ENCODE peak calls at places on chromosomes 13 and 19, in eight cellular contexts. One of them, this sample, is unnamed.

GRCh38 chr13:20160346-20161274 is at the start of gene GJA3:
- DNase-seq in activated CD8-positive, alpha-beta memory T cell treated with anti-CD3 and anti-CD28 coated beads for 48 hours: no peak
- DNase-seq in activated B cell treated with CpG ODN at 0.5 μM for 24 hours: peak
- DNase-seq in H54: no peak
- DNase-seq in HuH-7: peak
- DNase-seq in NCI-H2171: no peak
- DNase-seq in effector memory CD4-positive, alpha-beta T cell: peak
- DNase-seq in NCI-H2029 treated with DMSO at 0.1 percent for 48 hours: no peak
- DNase-seq in this sample: peak

GRCh38 chr19:47713046-47714021 is at the start of gene EHD2:
- DNase-seq in activated B cell treated with CpG ODN at 0.5 μM for 24 hours: no peak
- DNase-seq in NCI-H2029 treated with DMSO at 0.1 percent for 48 hours: no peak
- DNase-seq in HuH-7: peak
- DNase-seq in NCI-H2171: no peak
- DNase-seq in activated CD8-positive, alpha-beta memory T cell treated with anti-CD3 and anti-CD28 coated beads for 48 hours: peak
- DNase-seq in effector memory CD4-positive, alpha-beta T cell: no peak
- DNase-seq in H54: peak
- DNase-seq in this sample: peak

GRCh38 chr13:32246468-32246867 is 68.7 kb downstream of the ZAR1L start:
- DNase-seq in H54: peak
- DNase-seq in activated CD8-positive, alpha-beta memory T cell treated with anti-CD3 and anti-CD28 coated beads for 48 hours: no peak
- DNase-seq in HuH-7: peak
- DNase-seq in NCI-H2171: no peak
- DNase-seq in effector memory CD4-positive, alpha-beta T cell: no peak
- DNase-seq in NCI-H2029 treated with DMSO at 0.1 percent for 48 hours: no peak
- DNase-seq in activated B cell treated with CpG ODN at 0.5 μM for 24 hours: no peak
- DNase-seq in this sample: peak

GRCh38 chr19:9295411-9295849 is 14.2 kb downstream of the ZNF699 start:
- DNase-seq in NCI-H2029 treated with DMSO at 0.1 percent for 48 hours: no peak
- DNase-seq in HuH-7: no peak
- DNase-seq in activated B cell treated with CpG ODN at 0.5 μM for 24 hours: no peak
- DNase-seq in effector memory CD4-positive, alpha-beta T cell: no peak
- DNase-seq in activated CD8-positive, alpha-beta memory T cell treated with anti-CD3 and anti-CD28 coated beads for 48 hours: no peak
- DNase-seq in NCI-H2171: no peak
- DNase-seq in H54: no peak
- DNase-seq in this sample: no peak

GRCh38 chr13:46571941-46572340 is 19.0 kb downstream of the LRCH1 start:
- DNase-seq in HuH-7: no peak
- DNase-seq in activated B cell treated with CpG ODN at 0.5 μM for 24 hours: no peak
- DNase-seq in activated CD8-positive, alpha-beta memory T cell treated with anti-CD3 and anti-CD28 coated beads for 48 hours: no peak
- DNase-seq in NCI-H2029 treated with DMSO at 0.1 percent for 48 hours: no peak
- DNase-seq in H54: no peak
- DNase-seq in effector memory CD4-positive, alpha-beta T cell: no peak
- DNase-seq in NCI-H2171: no peak
- DNase-seq in this sample: no peak

GRCh38 chr19:8320564-8321066 is 560 bp downstream of the NDUFA7 start:
- DNase-seq in effector memory CD4-positive, alpha-beta T cell: no peak
- DNase-seq in HuH-7: no peak
- DNase-seq in NCI-H2029 treated with DMSO at 0.1 percent for 48 hours: no peak
- DNase-seq in H54: no peak
- DNase-seq in activated B cell treated with CpG ODN at 0.5 μM for 24 hours: no peak
- DNase-seq in activated CD8-positive, alpha-beta memory T cell treated with anti-CD3 and anti-CD28 coated beads for 48 hours: no peak
- DNase-seq in NCI-H2171: no peak
- DNase-seq in this sample: no peak

GRCh38 chr19:2554856-2555255 is 78.9 kb downstream of the GADD45B start:
- DNase-seq in NCI-H2029 treated with DMSO at 0.1 percent for 48 hours: no peak
- DNase-seq in effector memory CD4-positive, alpha-beta T cell: no peak
- DNase-seq in NCI-H2171: no peak
- DNase-seq in H54: no peak
- DNase-seq in HuH-7: no peak
- DNase-seq in activated CD8-positive, alpha-beta memory T cell treated with anti-CD3 and anti-CD28 coated beads for 48 hours: no peak
- DNase-seq in activated B cell treated with CpG ODN at 0.5 μM for 24 hours: no peak
- DNase-seq in this sample: peak

GRCh38 chr19:15436826-15437110 is 13.0 kb downstream of the WIZ start:
- DNase-seq in NCI-H2029 treated with DMSO at 0.1 percent for 48 hours: no peak
- DNase-seq in effector memory CD4-positive, alpha-beta T cell: no peak
- DNase-seq in NCI-H2171: no peak
- DNase-seq in activated B cell treated with CpG ODN at 0.5 μM for 24 hours: no peak
- DNase-seq in HuH-7: no peak
- DNase-seq in activated CD8-positive, alpha-beta memory T cell treated with anti-CD3 and anti-CD28 coated beads for 48 hours: no peak
- DNase-seq in H54: no peak
- DNase-seq in this sample: no peak

GRCh38 chr13:114080739-114081561 is 51.5 kb downstream of the RASA3 start:
- DNase-seq in activated B cell treated with CpG ODN at 0.5 μM for 24 hours: no peak
- DNase-seq in activated CD8-positive, alpha-beta memory T cell treated with anti-CD3 and anti-CD28 coated beads for 48 hours: no peak
- DNase-seq in NCI-H2029 treated with DMSO at 0.1 percent for 48 hours: no peak
- DNase-seq in effector memory CD4-positive, alpha-beta T cell: no peak
- DNase-seq in NCI-H2171: no peak
- DNase-seq in H54: no peak
- DNase-seq in HuH-7: no peak
- DNase-seq in this sample: no peak

GRCh38 chr13:33817513-33817842 is 471 bp upstream of the RFC3 start:
- DNase-seq in effector memory CD4-positive, alpha-beta T cell: no peak
- DNase-seq in activated CD8-positive, alpha-beta memory T cell treated with anti-CD3 and anti-CD28 coated beads for 48 hours: no peak
- DNase-seq in activated B cell treated with CpG ODN at 0.5 μM for 24 hours: no peak
- DNase-seq in H54: no peak
- DNase-seq in NCI-H2171: no peak
- DNase-seq in HuH-7: no peak
- DNase-seq in NCI-H2029 treated with DMSO at 0.1 percent for 48 hours: no peak
- DNase-seq in this sample: no peak

GRCh38 chr13:100753391-100753790 is 78.8 kb upstream of the TMTC4 start:
- DNase-seq in activated B cell treated with CpG ODN at 0.5 μM for 24 hours: no peak
- DNase-seq in HuH-7: no peak
- DNase-seq in H54: no peak
- DNase-seq in NCI-H2171: no peak
- DNase-seq in effector memory CD4-positive, alpha-beta T cell: no peak
- DNase-seq in NCI-H2029 treated with DMSO at 0.1 percent for 48 hours: no peak
- DNase-seq in activated CD8-positive, alpha-beta memory T cell treated with anti-CD3 and anti-CD28 coated beads for 48 hours: no peak
- DNase-seq in this sample: no peak

GRCh38 chr13:95553271-95553588 is 710 bp downstream of the CLDN10 start:
- DNase-seq in NCI-H2171: no peak
- DNase-seq in effector memory CD4-positive, alpha-beta T cell: no peak
- DNase-seq in activated CD8-positive, alpha-beta memory T cell treated with anti-CD3 and anti-CD28 coated beads for 48 hours: no peak
- DNase-seq in NCI-H2029 treated with DMSO at 0.1 percent for 48 hours: no peak
- DNase-seq in HuH-7: no peak
- DNase-seq in activated B cell treated with CpG ODN at 0.5 μM for 24 hours: no peak
- DNase-seq in H54: no peak
- DNase-seq in this sample: no peak

GRCh38 chr13:26025771-26026170 is 26.0 kb downstream of the SHISA2 start:
- DNase-seq in activated CD8-positive, alpha-beta memory T cell treated with anti-CD3 and anti-CD28 coated beads for 48 hours: no peak
- DNase-seq in effector memory CD4-positive, alpha-beta T cell: no peak
- DNase-seq in NCI-H2029 treated with DMSO at 0.1 percent for 48 hours: no peak
- DNase-seq in H54: no peak
- DNase-seq in activated B cell treated with CpG ODN at 0.5 μM for 24 hours: no peak
- DNase-seq in NCI-H2171: no peak
- DNase-seq in HuH-7: no peak
- DNase-seq in this sample: no peak

GRCh38 chr19:52248256-52248655 is 21.1 kb upstream of the ZNF766 start:
- DNase-seq in NCI-H2029 treated with DMSO at 0.1 percent for 48 hours: no peak
- DNase-seq in effector memory CD4-positive, alpha-beta T cell: peak
- DNase-seq in HuH-7: no peak
- DNase-seq in activated B cell treated with CpG ODN at 0.5 μM for 24 hours: no peak
- DNase-seq in activated CD8-positive, alpha-beta memory T cell treated with anti-CD3 and anti-CD28 coated beads for 48 hours: no peak
- DNase-seq in NCI-H2171: peak
- DNase-seq in H54: peak
- DNase-seq in this sample: peak

GRCh38 chr19:50629801-50630200 is 9.9 kb downstream of the SYT3 start:
- DNase-seq in effector memory CD4-positive, alpha-beta T cell: no peak
- DNase-seq in NCI-H2171: no peak
- DNase-seq in activated CD8-positive, alpha-beta memory T cell treated with anti-CD3 and anti-CD28 coated beads for 48 hours: no peak
- DNase-seq in activated B cell treated with CpG ODN at 0.5 μM for 24 hours: no peak
- DNase-seq in HuH-7: no peak
- DNase-seq in H54: no peak
- DNase-seq in NCI-H2029 treated with DMSO at 0.1 percent for 48 hours: no peak
- DNase-seq in this sample: no peak

GRCh38 chr13:74747186-74747955 is 613.2 kb upstream of the KLF12 start:
- DNase-seq in HuH-7: no peak
- DNase-seq in activated CD8-positive, alpha-beta memory T cell treated with anti-CD3 and anti-CD28 coated beads for 48 hours: no peak
- DNase-seq in H54: no peak
- DNase-seq in activated B cell treated with CpG ODN at 0.5 μM for 24 hours: no peak
- DNase-seq in NCI-H2171: no peak
- DNase-seq in NCI-H2029 treated with DMSO at 0.1 percent for 48 hours: no peak
- DNase-seq in effector memory CD4-positive, alpha-beta T cell: no peak
- DNase-seq in this sample: no peak

GRCh38 chr13:110126391-110126961 is 180.5 kb downstream of the COL4A1 start:
- DNase-seq in HuH-7: no peak
- DNase-seq in activated CD8-positive, alpha-beta memory T cell treated with anti-CD3 and anti-CD28 coated beads for 48 hours: no peak
- DNase-seq in NCI-H2029 treated with DMSO at 0.1 percent for 48 hours: peak
- DNase-seq in activated B cell treated with CpG ODN at 0.5 μM for 24 hours: no peak
- DNase-seq in H54: peak
- DNase-seq in effector memory CD4-positive, alpha-beta T cell: no peak
- DNase-seq in NCI-H2171: no peak
- DNase-seq in this sample: peak

GRCh38 chr19:53394522-53394973 is 401 bp upstream of the ZNF765 start:
- DNase-seq in NCI-H2029 treated with DMSO at 0.1 percent for 48 hours: no peak
- DNase-seq in activated CD8-positive, alpha-beta memory T cell treated with anti-CD3 and anti-CD28 coated beads for 48 hours: no peak
- DNase-seq in effector memory CD4-positive, alpha-beta T cell: no peak
- DNase-seq in activated B cell treated with CpG ODN at 0.5 μM for 24 hours: no peak
- DNase-seq in NCI-H2171: no peak
- DNase-seq in H54: peak
- DNase-seq in HuH-7: peak
- DNase-seq in this sample: no peak

GRCh38 chr19:37243206-37243632 is 25.2 kb downstream of the ZNF383 start:
- DNase-seq in NCI-H2029 treated with DMSO at 0.1 percent for 48 hours: no peak
- DNase-seq in H54: no peak
- DNase-seq in NCI-H2171: no peak
- DNase-seq in activated CD8-positive, alpha-beta memory T cell treated with anti-CD3 and anti-CD28 coated beads for 48 hours: no peak
- DNase-seq in activated B cell treated with CpG ODN at 0.5 μM for 24 hours: no peak
- DNase-seq in HuH-7: no peak
- DNase-seq in effector memory CD4-positive, alpha-beta T cell: no peak
- DNase-seq in this sample: no peak

GRCh38 chr13:43316997-43317396 is 293.6 kb downstream of the DNAJC15 start:
- DNase-seq in H54: no peak
- DNase-seq in effector memory CD4-positive, alpha-beta T cell: no peak
- DNase-seq in NCI-H2029 treated with DMSO at 0.1 percent for 48 hours: no peak
- DNase-seq in HuH-7: no peak
- DNase-seq in activated B cell treated with CpG ODN at 0.5 μM for 24 hours: no peak
- DNase-seq in NCI-H2171: peak
- DNase-seq in activated CD8-positive, alpha-beta memory T cell treated with anti-CD3 and anti-CD28 coated beads for 48 hours: no peak
- DNase-seq in this sample: peak

GRCh38 chr13:54949735-54950134 is 1921.1 kb downstream of the OLFM4 start:
- DNase-seq in activated CD8-positive, alpha-beta memory T cell treated with anti-CD3 and anti-CD28 coated beads for 48 hours: no peak
- DNase-seq in effector memory CD4-positive, alpha-beta T cell: no peak
- DNase-seq in activated B cell treated with CpG ODN at 0.5 μM for 24 hours: no peak
- DNase-seq in H54: no peak
- DNase-seq in NCI-H2171: no peak
- DNase-seq in NCI-H2029 treated with DMSO at 0.1 percent for 48 hours: no peak
- DNase-seq in HuH-7: no peak
- DNase-seq in this sample: no peak

GRCh38 chr13:85864963-85865530 is 65.8 kb upstream of the SLITRK6 start:
- DNase-seq in effector memory CD4-positive, alpha-beta T cell: no peak
- DNase-seq in NCI-H2171: no peak
- DNase-seq in HuH-7: no peak
- DNase-seq in activated CD8-positive, alpha-beta memory T cell treated with anti-CD3 and anti-CD28 coated beads for 48 hours: no peak
- DNase-seq in H54: peak
- DNase-seq in activated B cell treated with CpG ODN at 0.5 μM for 24 hours: no peak
- DNase-seq in NCI-H2029 treated with DMSO at 0.1 percent for 48 hours: no peak
- DNase-seq in this sample: peak